ENCODE peak calls at places on chromosomes 13 and 19, in ten cellular contexts. One of them, this sample, is unnamed.

GRCh38 chr13:87671031-87671823 is at the start of gene SLITRK5:
- DNase-seq in CD8-positive, alpha-beta T cell: no peak
- DNase-seq in ELR: peak
- DNase-seq in fibroblast of villous mesenchyme: peak
- DNase-seq in AG04450: no peak
- DNase-seq in right lobe of liver: peak
- DNase-seq in HEK293T: peak
- DNase-seq in progenitor cell of endocrine pancreas: peak
- DNase-seq in NCI-H187: peak
- DNase-seq in naive thymus-derived CD8-positive, alpha-beta T cell: peak
- DNase-seq in this sample: peak

GRCh38 chr13:110819203-110820014 is 95.5 kb downstream of the ANKRD10 start:
- DNase-seq in fibroblast of villous mesenchyme: peak
- DNase-seq in AG04450: no peak
- DNase-seq in CD8-positive, alpha-beta T cell: peak
- DNase-seq in NCI-H187: peak
- DNase-seq in ELR: peak
- DNase-seq in naive thymus-derived CD8-positive, alpha-beta T cell: peak
- DNase-seq in right lobe of liver: peak
- DNase-seq in progenitor cell of endocrine pancreas: peak
- DNase-seq in HEK293T: peak
- DNase-seq in this sample: peak

GRCh38 chr19:13613447-13613846 is 107.2 kb upstream of the CACNA1A start:
- DNase-seq in ELR: no peak
- DNase-seq in progenitor cell of endocrine pancreas: no peak
- DNase-seq in CD8-positive, alpha-beta T cell: no peak
- DNase-seq in AG04450: no peak
- DNase-seq in NCI-H187: peak
- DNase-seq in naive thymus-derived CD8-positive, alpha-beta T cell: no peak
- DNase-seq in right lobe of liver: no peak
- DNase-seq in fibroblast of villous mesenchyme: no peak
- DNase-seq in HEK293T: no peak
- DNase-seq in this sample: no peak

GRCh38 chr13:48576448-48576993 is 43.6 kb upstream of the RCBTB2 start:
- DNase-seq in naive thymus-derived CD8-positive, alpha-beta T cell: no peak
- DNase-seq in ELR: no peak
- DNase-seq in fibroblast of villous mesenchyme: no peak
- DNase-seq in progenitor cell of endocrine pancreas: no peak
- DNase-seq in NCI-H187: no peak
- DNase-seq in HEK293T: no peak
- DNase-seq in AG04450: no peak
- DNase-seq in right lobe of liver: no peak
- DNase-seq in CD8-positive, alpha-beta T cell: no peak
- DNase-seq in this sample: no peak

GRCh38 chr19:55504252-55504603 is 16.0 kb downstream of the SSC5D start:
- DNase-seq in fibroblast of villous mesenchyme: no peak
- DNase-seq in progenitor cell of endocrine pancreas: no peak
- DNase-seq in NCI-H187: no peak
- DNase-seq in CD8-positive, alpha-beta T cell: no peak
- DNase-seq in naive thymus-derived CD8-positive, alpha-beta T cell: no peak
- DNase-seq in right lobe of liver: no peak
- DNase-seq in ELR: no peak
- DNase-seq in HEK293T: no peak
- DNase-seq in AG04450: no peak
- DNase-seq in this sample: no peak

GRCh38 chr13:98900442-98900841 is 77.4 kb downstream of the DOCK9 start:
- DNase-seq in NCI-H187: no peak
- DNase-seq in HEK293T: no peak
- DNase-seq in fibroblast of villous mesenchyme: no peak
- DNase-seq in naive thymus-derived CD8-positive, alpha-beta T cell: no peak
- DNase-seq in right lobe of liver: no peak
- DNase-seq in progenitor cell of endocrine pancreas: no peak
- DNase-seq in AG04450: no peak
- DNase-seq in CD8-positive, alpha-beta T cell: no peak
- DNase-seq in ELR: peak
- DNase-seq in this sample: no peak

GRCh38 chr19:30492581-30492980 is 120.4 kb downstream of the ZNF536 start:
- DNase-seq in AG04450: no peak
- DNase-seq in naive thymus-derived CD8-positive, alpha-beta T cell: no peak
- DNase-seq in NCI-H187: no peak
- DNase-seq in CD8-positive, alpha-beta T cell: no peak
- DNase-seq in right lobe of liver: no peak
- DNase-seq in fibroblast of villous mesenchyme: no peak
- DNase-seq in progenitor cell of endocrine pancreas: no peak
- DNase-seq in ELR: no peak
- DNase-seq in HEK293T: no peak
- DNase-seq in this sample: no peak

GRCh38 chr19:3132971-3133792 is 2.7 kb upstream of the GNA15 start:
- DNase-seq in naive thymus-derived CD8-positive, alpha-beta T cell: peak
- DNase-seq in AG04450: no peak
- DNase-seq in progenitor cell of endocrine pancreas: no peak
- DNase-seq in NCI-H187: no peak
- DNase-seq in CD8-positive, alpha-beta T cell: peak
- DNase-seq in ELR: peak
- DNase-seq in HEK293T: no peak
- DNase-seq in right lobe of liver: no peak
- DNase-seq in fibroblast of villous mesenchyme: peak
- DNase-seq in this sample: peak

GRCh38 chr19:43983912-43984686 is at the start of gene ZNF155:
- DNase-seq in right lobe of liver: peak
- DNase-seq in AG04450: peak
- DNase-seq in fibroblast of villous mesenchyme: peak
- DNase-seq in naive thymus-derived CD8-positive, alpha-beta T cell: peak
- DNase-seq in CD8-positive, alpha-beta T cell: peak
- DNase-seq in progenitor cell of endocrine pancreas: peak
- DNase-seq in ELR: peak
- DNase-seq in NCI-H187: peak
- DNase-seq in HEK293T: peak
- DNase-seq in this sample: peak

GRCh38 chr13:60583911-60584753 is 187.1 kb downstream of the TDRD3 start:
- DNase-seq in ELR: peak
- DNase-seq in fibroblast of villous mesenchyme: peak
- DNase-seq in right lobe of liver: no peak
- DNase-seq in progenitor cell of endocrine pancreas: no peak
- DNase-seq in CD8-positive, alpha-beta T cell: no peak
- DNase-seq in HEK293T: no peak
- DNase-seq in naive thymus-derived CD8-positive, alpha-beta T cell: no peak
- DNase-seq in NCI-H187: no peak
- DNase-seq in AG04450: peak
- DNase-seq in this sample: no peak

GRCh38 chr13:104057851-104058250 is 991.6 kb upstream of the SLC10A2 start:
- DNase-seq in CD8-positive, alpha-beta T cell: no peak
- DNase-seq in progenitor cell of endocrine pancreas: no peak
- DNase-seq in NCI-H187: no peak
- DNase-seq in fibroblast of villous mesenchyme: peak
- DNase-seq in HEK293T: no peak
- DNase-seq in naive thymus-derived CD8-positive, alpha-beta T cell: no peak
- DNase-seq in right lobe of liver: no peak
- DNase-seq in ELR: peak
- DNase-seq in AG04450: no peak
- DNase-seq in this sample: no peak

GRCh38 chr13:50130686-50131051 is 115.4 kb downstream of the KCNRG start:
- DNase-seq in right lobe of liver: no peak
- DNase-seq in AG04450: no peak
- DNase-seq in HEK293T: no peak
- DNase-seq in ELR: peak
- DNase-seq in CD8-positive, alpha-beta T cell: no peak
- DNase-seq in NCI-H187: no peak
- DNase-seq in fibroblast of villous mesenchyme: peak
- DNase-seq in naive thymus-derived CD8-positive, alpha-beta T cell: peak
- DNase-seq in progenitor cell of endocrine pancreas: no peak
- DNase-seq in this sample: no peak

GRCh38 chr19:10850631-10851030 is 2.4 kb downstream of the C19orf38 start:
- DNase-seq in right lobe of liver: no peak
- DNase-seq in AG04450: no peak
- DNase-seq in CD8-positive, alpha-beta T cell: no peak
- DNase-seq in fibroblast of villous mesenchyme: no peak
- DNase-seq in progenitor cell of endocrine pancreas: no peak
- DNase-seq in naive thymus-derived CD8-positive, alpha-beta T cell: no peak
- DNase-seq in HEK293T: no peak
- DNase-seq in NCI-H187: no peak
- DNase-seq in ELR: no peak
- DNase-seq in this sample: no peak

GRCh38 chr13:113417008-113417735 is 36.1 kb downstream of the ADPRHL1 start:
- DNase-seq in HEK293T: no peak
- DNase-seq in naive thymus-derived CD8-positive, alpha-beta T cell: no peak
- DNase-seq in ELR: no peak
- DNase-seq in NCI-H187: no peak
- DNase-seq in fibroblast of villous mesenchyme: no peak
- DNase-seq in right lobe of liver: no peak
- DNase-seq in progenitor cell of endocrine pancreas: no peak
- DNase-seq in AG04450: no peak
- DNase-seq in CD8-positive, alpha-beta T cell: no peak
- DNase-seq in this sample: no peak

GRCh38 chr13:108315955-108316354 is 46.4 kb downstream of the TNFSF13B start:
- DNase-seq in naive thymus-derived CD8-positive, alpha-beta T cell: no peak
- DNase-seq in AG04450: no peak
- DNase-seq in progenitor cell of endocrine pancreas: no peak
- DNase-seq in HEK293T: no peak
- DNase-seq in ELR: no peak
- DNase-seq in CD8-positive, alpha-beta T cell: no peak
- DNase-seq in fibroblast of villous mesenchyme: no peak
- DNase-seq in NCI-H187: no peak
- DNase-seq in right lobe of liver: no peak
- DNase-seq in this sample: no peak

GRCh38 chr13:46810440-46810839 is 13.5 kb upstream of the ESD start:
- DNase-seq in right lobe of liver: no peak
- DNase-seq in HEK293T: no peak
- DNase-seq in NCI-H187: no peak
- DNase-seq in naive thymus-derived CD8-positive, alpha-beta T cell: no peak
- DNase-seq in AG04450: no peak
- DNase-seq in fibroblast of villous mesenchyme: no peak
- DNase-seq in ELR: peak
- DNase-seq in progenitor cell of endocrine pancreas: no peak
- DNase-seq in CD8-positive, alpha-beta T cell: no peak
- DNase-seq in this sample: no peak

GRCh38 chr19:5961969-5962945 is 15.7 kb downstream of the RANBP3 start:
- DNase-seq in NCI-H187: peak
- DNase-seq in fibroblast of villous mesenchyme: peak
- DNase-seq in progenitor cell of endocrine pancreas: peak
- DNase-seq in ELR: peak
- DNase-seq in right lobe of liver: peak
- DNase-seq in naive thymus-derived CD8-positive, alpha-beta T cell: peak
- DNase-seq in AG04450: no peak
- DNase-seq in CD8-positive, alpha-beta T cell: peak
- DNase-seq in HEK293T: no peak
- DNase-seq in this sample: peak

GRCh38 chr19:3336351-3336679 is 30.1 kb upstream of the NFIC start:
- DNase-seq in naive thymus-derived CD8-positive, alpha-beta T cell: no peak
- DNase-seq in fibroblast of villous mesenchyme: no peak
- DNase-seq in NCI-H187: no peak
- DNase-seq in progenitor cell of endocrine pancreas: no peak
- DNase-seq in HEK293T: no peak
- DNase-seq in ELR: no peak
- DNase-seq in AG04450: no peak
- DNase-seq in right lobe of liver: no peak
- DNase-seq in CD8-positive, alpha-beta T cell: no peak
- DNase-seq in this sample: no peak

GRCh38 chr13:23959231-23959862 is 62.0 kb upstream of the C1QTNF9B start:
- DNase-seq in CD8-positive, alpha-beta T cell: no peak
- DNase-seq in NCI-H187: no peak
- DNase-seq in HEK293T: no peak
- DNase-seq in naive thymus-derived CD8-positive, alpha-beta T cell: no peak
- DNase-seq in progenitor cell of endocrine pancreas: no peak
- DNase-seq in AG04450: no peak
- DNase-seq in ELR: no peak
- DNase-seq in right lobe of liver: no peak
- DNase-seq in fibroblast of villous mesenchyme: no peak
- DNase-seq in this sample: no peak

GRCh38 chr19:18253716-18254115 is 20.5 kb downstream of the IQCN start:
- DNase-seq in CD8-positive, alpha-beta T cell: no peak
- DNase-seq in HEK293T: no peak
- DNase-seq in NCI-H187: no peak
- DNase-seq in naive thymus-derived CD8-positive, alpha-beta T cell: no peak
- DNase-seq in AG04450: no peak
- DNase-seq in right lobe of liver: no peak
- DNase-seq in fibroblast of villous mesenchyme: no peak
- DNase-seq in ELR: peak
- DNase-seq in progenitor cell of endocrine pancreas: no peak
- DNase-seq in this sample: no peak

GRCh38 chr13:37412271-37412683 is 186.3 kb downstream of the POSTN start:
- DNase-seq in naive thymus-derived CD8-positive, alpha-beta T cell: no peak
- DNase-seq in CD8-positive, alpha-beta T cell: no peak
- DNase-seq in progenitor cell of endocrine pancreas: no peak
- DNase-seq in HEK293T: no peak
- DNase-seq in AG04450: peak
- DNase-seq in fibroblast of villous mesenchyme: peak
- DNase-seq in ELR: peak
- DNase-seq in NCI-H187: no peak
- DNase-seq in right lobe of liver: no peak
- DNase-seq in this sample: no peak